ENCODE peak calls at places on chromosomes 1 and 21, in four cellular contexts. Q, F, P and N are unnamed samples. For H3K27me3 and H3K4me1, the result is how much of the 10 kb centered on the place peaks cover.

GRCh38 chr1:1758692-1759455 is 19.4 kb downstream of the NADK start:
- DNase-seq in Q (peak), F (no peak), P (peak), N (peak)

GRCh38 chr1:93015590-93015989 is 54.3 kb upstream of the DIPK1A start:
- DNase-seq in Q (no peak), F (no peak), P (no peak), N (no peak)

GRCh38 chr1:154186852-154187501 is 4.9 kb downstream of the TPM3 start:
- DNase-seq in Q (no peak), F (no peak), P (no peak), N (no peak)

GRCh38 chr1:158203693-158204457 is 23.2 kb downstream of the CD1D start:
- DNase-seq in Q (peak), F (no peak), P (peak), N (no peak)

GRCh38 chr1:56255516-56256181 is 323.7 kb downstream of the PLPP3 start:
- DNase-seq in Q (peak), F (no peak), P (peak), N (peak)

GRCh38 chr1:243475966-243476365 is 220.1 kb downstream of the SDCCAG8 start:
- DNase-seq in Q (no peak), F (no peak), P (no peak), N (no peak)

GRCh38 chr21:33894736-33895288 is 20.8 kb downstream of the ATP5PO start:
- DNase-seq in Q (peak), F (peak), P (peak), N (peak)

GRCh38 chr1:24381256-24381655 is 32.3 kb downstream of the STPG1 start:
- DNase-seq in Q (no peak), F (no peak), P (no peak), N (no peak)

GRCh38 chr1:51000651-51001050 is 30.6 kb downstream of the CDKN2C start:
- DNase-seq in Q (no peak), F (no peak), P (no peak), N (no peak)

GRCh38 chr1:44500181-44501021 is 95.3 kb downstream of the RNF220 start:
- DNase-seq in Q (peak), F (no peak), P (no peak), N (no peak)

GRCh38 chr1:90986954-90987353 is 34.9 kb downstream of the ZNF644 start:
- DNase-seq in Q (no peak), F (no peak), P (no peak), N (no peak)

GRCh38 chr1:15627343-15627988 is 10.2 kb downstream of the DDI2 start:
- DNase-seq in Q (no peak), F (no peak), P (no peak), N (no peak)

GRCh38 chr1:29711582-29712274 is 475.4 kb downstream of the PTPRU start:
- DNase-seq in Q (peak), F (no peak), P (peak), N (peak)

GRCh38 chr1:97739596-97740103 is 181.2 kb downstream of the DPYD start:
- DNase-seq in Q (no peak), F (no peak), P (no peak), N (no peak)

GRCh38 chr1:150922519-150922975 is 3.6 kb upstream of the SETDB1 start:
- DNase-seq in Q (peak), F (peak), P (peak), N (no peak)

GRCh38 chr1:65027699-65028358 is 61.5 kb upstream of the JAK1 start:
- DNase-seq in Q (peak), F (no peak), P (peak), N (peak)

GRCh38 chr1:36775716-36776115 is 258.6 kb downstream of the GRIK3 start:
- DNase-seq in Q (no peak), F (no peak), P (no peak), N (no peak)

GRCh38 chr1:178258521-178258920 is 164.6 kb downstream of the RASAL2 start:
- DNase-seq in Q (no peak), F (no peak), P (no peak), N (no peak)

GRCh38 chr21:46457801-46458314 is 833 bp upstream of the DIP2A start:
- DNase-seq in Q (peak), F (no peak), P (peak), N (peak)

GRCh38 chr1:32013386-32014198 is at the start of gene KHDRBS1:
- DNase-seq in Q (peak), F (peak), P (peak), N (peak)

GRCh38 chr1:10549919-10550656 is 75.3 kb downstream of the PEX14 start:
- DNase-seq in Q (no peak), F (no peak), P (no peak), N (no peak)

GRCh38 chr1:113219377-113219776 is 146.4 kb downstream of the LRIG2 start:
- DNase-seq in Q (no peak), F (no peak), P (no peak), N (no peak)

GRCh38 chr1:9249534-9250335 is 15.2 kb downstream of the H6PD start:
- DNase-seq in Q (peak), F (no peak), P (peak), N (peak)

GRCh38 chr1:201021333-201022177 is 2.0 kb downstream of the KIF21B start:
- DNase-seq in Q (no peak), F (no peak), P (no peak), N (no peak)

GRCh38 chr1:182279724-182280506 is 111.7 kb downstream of the GLUL start:
- DNase-seq in Q (no peak), F (no peak), P (peak), N (no peak)

GRCh38 chr1:18485227-18485626 is 4.5 kb downstream of the KLHDC7A start:
- DNase-seq in Q (no peak), F (no peak), P (peak), N (no peak)
- H3K27me3 ChIP-seq in Q (under half), F (under half), P (under half), N (under half)

GRCh38 chr1:226725870-226726212 is 13.2 kb downstream of the ITPKB start:
- DNase-seq in Q (no peak), F (no peak), P (no peak), N (no peak)
- H3K4me1 ChIP-seq in Q (under half), F (half or more), P (under half), N (under half)

DNA sequence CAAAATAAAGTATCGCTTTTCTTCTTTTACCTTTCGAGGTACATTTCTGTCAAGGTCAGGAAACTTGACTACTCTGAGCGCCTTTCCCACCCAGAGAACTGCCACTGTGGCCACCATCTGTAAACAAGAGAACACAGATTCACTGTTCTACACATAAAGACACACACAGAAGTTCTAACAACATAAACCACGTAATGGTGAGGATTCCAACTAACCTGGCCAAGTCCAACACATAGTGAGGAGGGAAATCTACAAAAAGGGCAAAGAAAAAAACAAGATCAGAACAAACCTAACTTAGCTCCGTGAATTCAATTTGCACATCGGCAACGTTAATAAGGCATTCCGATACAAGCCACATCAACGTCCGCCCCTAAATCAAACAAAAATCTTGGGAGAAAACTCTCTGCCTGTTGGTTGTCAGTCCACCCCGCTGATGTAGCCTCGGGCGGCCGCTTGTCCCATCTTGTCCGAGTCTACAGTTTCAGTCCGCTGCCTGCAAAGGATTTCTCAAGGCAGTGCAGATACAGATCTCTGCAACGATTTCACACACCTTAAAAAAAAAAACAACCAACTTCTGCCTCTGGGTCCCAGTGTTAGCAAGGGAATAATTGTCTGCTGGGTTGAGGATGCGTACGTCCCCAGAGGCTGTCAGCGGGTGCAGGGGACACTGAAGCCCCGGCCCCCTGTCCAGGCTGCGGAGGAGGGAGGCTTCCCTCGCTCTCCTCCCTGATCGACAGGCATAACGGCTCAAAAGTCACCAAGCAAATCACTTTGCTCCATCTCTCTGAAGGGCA is 1.0 kb downstream of the SLC35D1 start:
- DNase-seq in Q (peak), F (peak), P (peak), N (peak)
- H3K27ac ChIP-seq in Q (peak), F (peak), P (peak), N (peak)

DNA sequence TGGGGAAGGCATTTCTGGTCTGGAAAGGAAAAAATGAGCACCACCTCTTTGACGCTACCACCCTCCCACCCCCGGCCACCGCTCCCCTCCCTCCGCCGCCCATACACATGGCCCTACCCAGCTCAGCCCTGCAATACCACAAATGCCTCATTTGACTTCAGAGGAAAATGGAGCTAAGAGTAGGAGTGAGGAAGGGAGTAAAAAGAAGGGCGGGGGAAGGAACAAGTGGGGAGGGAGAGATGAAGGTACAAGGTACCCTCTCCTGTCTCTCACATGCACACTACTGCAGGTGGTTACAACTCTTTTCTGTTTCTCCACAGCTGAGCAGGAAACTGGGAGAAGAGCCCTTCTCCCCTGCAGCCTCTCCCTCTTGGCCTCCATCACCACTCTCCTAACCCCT is 7.1 kb downstream of the SYT2 start:
- DNase-seq in Q (no peak), F (no peak), P (no peak), N (peak)
- H3K27me3 ChIP-seq in Q (under half), F (under half), P (under half), N (half or more)

DNA sequence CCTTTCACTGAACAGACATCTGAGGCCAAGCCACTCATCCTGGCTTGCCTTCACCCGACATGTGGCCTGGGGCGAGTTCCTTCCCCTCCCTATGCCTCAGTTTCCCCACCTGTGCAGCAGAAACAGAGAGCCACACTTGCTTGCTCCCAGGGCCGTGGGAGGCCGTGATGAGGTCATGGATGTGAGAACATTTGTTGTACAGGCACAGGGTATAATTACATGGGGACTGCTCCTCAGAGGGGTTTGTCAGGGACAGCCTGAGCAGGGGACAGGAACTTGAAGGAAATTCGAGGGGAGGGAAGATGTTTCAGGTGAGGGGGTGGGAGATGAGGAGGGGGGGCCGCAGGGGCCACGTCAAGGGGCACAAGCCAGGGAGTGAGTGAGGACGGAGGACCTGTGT is 56.1 kb downstream of the ALPL start:
- DNase-seq in Q (no peak), F (no peak), P (no peak), N (no peak)
- H3K4me1 ChIP-seq in Q (under half), F (under half), P (under half), N (under half)

GRCh38 chr1:232252719-232253118 is 377.2 kb downstream of the SIPA1L2 start:
- DNase-seq in Q (no peak), F (no peak), P (no peak), N (no peak)

GRCh38 chr1:232249335-232249734 is 380.6 kb downstream of the SIPA1L2 start:
- DNase-seq in Q (no peak), F (no peak), P (no peak), N (no peak)

GRCh38 chr1:232249834-232250233 is 380.1 kb downstream of the SIPA1L2 start:
- DNase-seq in Q (no peak), F (no peak), P (no peak), N (no peak)

GRCh38 chr1:232250410-232250809 is 379.5 kb downstream of the SIPA1L2 start:
- DNase-seq in Q (no peak), F (no peak), P (no peak), N (no peak)

GRCh38 chr1:232250838-232251237 is 379.1 kb downstream of the SIPA1L2 start:
- DNase-seq in Q (no peak), F (no peak), P (no peak), N (no peak)
- H3K27ac ChIP-seq in Q (no peak), F (no peak), P (no peak), N (no peak)